ENCODE peak calls at places on chromosome 20, in four cellular contexts. K is CD8-positive, alpha-beta T cell; S is gastrocnemius medialis; H is iPS DF 6.9. V is an unnamed sample.
A peak's percentile ranks its signal among the peaks of the same experiment; 100 is the strongest.

GRCh38 chr20:8951136-8951535 is 117.8 kb upstream of the PLCB4 start:
- DNase-seq in K (no peak), S (no peak), H (no peak), V (no peak)

GRCh38 chr20:11204926-11205768 is 531.3 kb upstream of the JAG1 start:
- DNase-seq in K (no peak), S (peak; percentile 41), H (peak; percentile 52), V (peak; percentile 50)

GRCh38 chr20:34916774-34917354 is 38.7 kb downstream of the GSS start:
- DNase-seq in K (no peak), S (no peak), H (no peak), V (no peak)

GRCh38 chr20:50325651-50326050 is 135.0 kb downstream of the CEBPB start:
- DNase-seq in K (no peak), S (no peak), H (no peak), V (no peak)

GRCh38 chr20:61879303-61879620 is 186.4 kb downstream of the TAF4 start:
- DNase-seq in K (no peak), S (no peak), H (no peak), V (no peak)

GRCh38 chr20:60055740-60056139 is 97.5 kb downstream of the CDH26 start:
- DNase-seq in K (peak; percentile 32), S (no peak), H (no peak), V (peak; percentile 75)

GRCh38 chr20:21238818-21239530 is 64.2 kb upstream of the XRN2 start:
- DNase-seq in K (no peak), S (no peak), H (no peak), V (no peak)

GRCh38 chr20:25496968-25497401 is 88.3 kb downstream of the NINL start:
- DNase-seq in K (no peak), S (no peak), H (no peak), V (no peak)

GRCh38 chr20:35395728-35396127 is 16.0 kb downstream of the UQCC1 start:
- DNase-seq in K (no peak), S (no peak), H (no peak), V (peak; percentile 65)

GRCh38 chr20:13659288-13659687 is 20.6 kb upstream of the TASP1 start:
- DNase-seq in K (no peak), S (no peak), H (no peak), V (no peak)

GRCh38 chr20:34334654-34335407 is 28.2 kb upstream of the ITCH start:
- DNase-seq in K (no peak), S (no peak), H (no peak), V (no peak)

GRCh38 chr20:4813076-4813838 is 91.5 kb downstream of the PRND start:
- DNase-seq in K (peak; percentile 22), S (no peak), H (no peak), V (no peak)

GRCh38 chr20:1434571-1435336 is 31.9 kb downstream of the NSFL1C start:
- DNase-seq in K (peak; percentile 36), S (no peak), H (no peak), V (no peak)

GRCh38 chr20:24382775-24383174 is 86.7 kb upstream of the SYNDIG1 start:
- DNase-seq in K (no peak), S (no peak), H (no peak), V (no peak)

GRCh38 chr20:23366384-23366783 is 4.4 kb downstream of the GZF1 start:
- DNase-seq in K (no peak), S (no peak), H (no peak), V (no peak)

GRCh38 chr20:21808863-21809664 is 103.6 kb downstream of the PAX1 start:
- DNase-seq in K (peak; percentile 13), S (no peak), H (peak; percentile 54), V (no peak)

GRCh38 chr20:50223321-50223995 is 32.8 kb downstream of the CEBPB start:
- DNase-seq in K (no peak), S (no peak), H (no peak), V (no peak)

GRCh38 chr20:24762791-24763350 is 186.2 kb upstream of the CST7 start:
- DNase-seq in K (no peak), S (no peak), H (no peak), V (no peak)

GRCh38 chr20:41047975-41048305 is 19.3 kb downstream of the TOP1 start:
- DNase-seq in K (no peak), S (no peak), H (no peak), V (no peak)

GRCh38 chr20:3808141-3808479 is 12.0 kb downstream of the CDC25B start:
- DNase-seq in K (no peak), S (peak; percentile 62), H (no peak), V (peak; percentile 97)

GRCh38 chr20:5918856-5919633 is 31.3 kb downstream of the TRMT6 start:
- DNase-seq in K (no peak), S (no peak), H (no peak), V (no peak)
- H3K4me3 ChIP-seq in K (no peak overlapping the region), S (no peak overlapping the region), H (no peak overlapping the region), V (no peak overlapping the region)

GRCh38 chr20:47487175-47487917 is 14.3 kb upstream of the NCOA3 start:
- DNase-seq in K (peak; percentile 38), S (no peak), H (no peak), V (no peak)
- H3K4me3 ChIP-seq in K (peak overlapping the region; percentile 6), S (no peak overlapping the region), H (no peak overlapping the region), V (no peak overlapping the region)

GRCh38 chr20:44174996-44175766 is 11.8 kb downstream of the JPH2 start:
- DNase-seq in K (no peak), S (peak; percentile 90), H (no peak), V (no peak)
- H3K4me3 ChIP-seq in K (no peak overlapping the region), S (peak overlapping the region; percentile 13), H (no peak overlapping the region), V (peak overlapping the region; percentile 12)

GRCh38 chr20:63470410-63470809 is 2.0 kb downstream of the KCNQ2 start:
- DNase-seq in K (no peak), S (no peak), H (no peak), V (no peak)
- H3K4me3 ChIP-seq in K (no peak overlapping the region), S (no peak overlapping the region), H (no peak overlapping the region), V (no peak overlapping the region)

GRCh38 chr20:57449398-57450354 is 58.5 kb downstream of the RBM38 start:
- DNase-seq in K (no peak), S (no peak), H (no peak), V (no peak)
- H3K4me3 ChIP-seq in K (no peak overlapping the region), S (no peak overlapping the region), H (no peak overlapping the region), V (no peak overlapping the region)

DNA sequence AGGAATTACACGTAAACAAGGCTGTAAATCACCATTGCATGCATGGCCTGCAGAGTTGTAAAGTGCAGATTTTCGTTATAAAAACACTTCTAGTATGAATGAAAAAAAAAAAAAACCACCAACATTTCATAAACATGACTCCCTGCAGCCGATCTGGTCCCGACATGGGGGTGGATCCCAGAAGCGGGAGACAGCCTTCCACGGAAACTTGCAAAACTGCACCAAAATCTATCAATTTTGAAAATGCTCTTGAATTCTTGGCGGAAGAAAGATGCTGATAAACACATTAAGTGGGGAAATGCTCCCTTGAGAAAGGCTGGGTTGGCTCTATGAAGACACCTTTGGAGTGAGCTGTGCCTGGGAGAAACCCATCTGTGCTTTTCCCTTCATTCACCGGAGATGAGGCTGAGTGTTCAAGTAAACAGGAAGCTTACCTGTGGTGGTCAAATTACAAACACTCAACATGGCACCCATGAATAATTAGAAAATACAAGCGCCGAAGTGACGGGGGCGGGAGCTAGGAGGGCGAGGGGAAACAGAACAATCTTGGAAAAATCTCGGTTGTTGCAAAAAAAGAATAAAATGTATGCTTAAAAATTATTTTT is 847 bp upstream of the ANKRD60 start:
- DNase-seq in K (no peak), S (no peak), H (no peak), V (no peak)
- H3K4me3 ChIP-seq in K (no peak overlapping the region), S (no peak overlapping the region), H (peak overlapping the region; percentile 48), V (no peak overlapping the region)

DNA sequence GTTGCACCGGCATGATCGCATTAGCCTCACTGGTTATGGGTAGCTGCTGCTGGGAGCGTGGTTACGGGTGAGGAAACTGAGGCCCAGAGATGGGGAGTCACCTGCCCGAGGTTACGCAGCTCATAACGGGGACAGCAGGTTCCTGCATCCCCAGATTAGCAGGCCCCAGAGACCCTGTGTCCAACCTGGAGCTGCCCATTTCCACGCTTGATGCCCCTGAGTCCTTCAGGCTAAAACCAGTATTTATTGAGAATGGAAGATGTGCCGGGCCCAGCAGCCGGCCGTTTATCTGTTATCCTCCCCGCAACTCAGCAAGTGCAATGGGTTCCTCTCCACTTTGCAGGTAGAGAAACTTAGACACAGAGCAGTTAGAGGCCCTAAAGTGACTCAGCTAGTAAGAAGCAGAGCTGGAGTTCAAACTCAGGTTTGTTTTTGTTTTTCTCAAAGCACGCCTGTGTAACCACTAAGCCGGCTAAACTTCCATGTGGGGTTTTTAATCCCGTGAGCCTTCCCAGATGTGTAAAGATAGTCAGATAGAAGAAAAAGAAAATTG is 681 bp downstream of the PFDN4 start:
- DNase-seq in K (no peak), S (no peak), H (no peak), V (no peak)
- H3K4me3 ChIP-seq in K (peak overlapping the region; percentile 97), S (peak overlapping the region; percentile 94), H (peak overlapping the region; percentile 96), V (peak overlapping the region; percentile 98)

GRCh38 chr20:48886811-48887210 is 34.7 kb upstream of the ARFGEF2 start:
- DNase-seq in K (no peak), S (no peak), H (no peak), V (no peak)
- H3K4me3 ChIP-seq in K (no peak overlapping the region), S (no peak overlapping the region), H (no peak overlapping the region), V (no peak overlapping the region)

GRCh38 chr20:19935842-19936241 is 81.3 kb upstream of the NAA20 start:
- DNase-seq in K (no peak), S (no peak), H (no peak), V (no peak)

GRCh38 chr20:19938421-19938787 is 78.8 kb upstream of the NAA20 start:
- DNase-seq in K (no peak), S (no peak), H (no peak), V (no peak)

GRCh38 chr20:19934792-19935491 is 82.2 kb upstream of the NAA20 start:
- DNase-seq in K (no peak), S (peak; percentile 61), H (no peak), V (peak; percentile 81)

GRCh38 chr20:19937651-19938420 is 79.3 kb upstream of the NAA20 start:
- DNase-seq in K (no peak), S (no peak), H (no peak), V (no peak)

DNA sequence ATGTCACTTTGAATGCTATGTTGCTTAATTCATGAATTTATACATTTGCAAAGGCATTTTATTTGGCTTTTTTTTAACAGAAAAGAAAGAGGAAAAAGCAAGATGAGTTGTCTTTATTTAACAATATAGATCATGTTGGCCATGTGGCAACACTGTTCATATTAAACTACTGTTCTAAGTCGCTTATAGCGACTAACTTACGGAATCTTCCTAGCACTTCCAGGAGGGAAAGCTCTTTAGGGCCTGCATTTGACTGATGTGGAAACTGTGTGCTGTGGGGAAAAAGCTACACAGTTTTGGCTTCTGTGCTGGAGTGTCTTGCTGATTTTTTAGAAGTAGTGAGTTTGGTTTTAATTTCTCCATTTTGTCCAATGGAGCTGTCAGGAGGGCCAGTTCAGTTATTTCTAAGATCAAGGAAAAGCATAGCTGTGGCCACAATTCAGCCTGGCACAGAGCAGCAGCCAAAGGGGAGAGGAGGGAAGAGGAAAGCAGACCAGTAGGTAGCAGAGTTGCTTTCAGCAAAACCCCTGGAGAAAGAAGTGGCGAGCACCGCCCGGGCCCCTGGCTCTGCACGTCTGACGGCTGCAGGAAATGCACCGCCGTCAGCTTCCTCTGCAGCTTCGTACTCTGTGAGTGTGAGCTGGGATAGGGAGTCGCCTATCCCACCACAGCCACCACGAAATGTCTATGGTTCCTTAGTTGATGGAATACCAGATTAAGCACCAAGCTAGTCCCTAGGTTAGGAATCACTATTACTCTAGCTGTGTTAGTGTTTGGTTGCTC is 80.2 kb upstream of the NAA20 start:
- DNase-seq in K (peak; percentile 12), S (no peak), H (no peak), V (no peak)
- H3K4me3 ChIP-seq in K (no peak overlapping the region), S (no peak overlapping the region), H (no peak overlapping the region), V (peak overlapping the region; percentile 13)

V was measured in tibial artery.